ENCODE peak calls at places on chromosomes 7 and 10, in five cellular contexts. X, Z, U, Q and H are unnamed samples.

GRCh38 chr10:52442576-52442975 is 128.5 kb downstream of the DKK1 start:
- DNase-seq in X (no peak), Z (peak; percentile 86), U (peak; percentile 17), Q (no peak), H (no peak)

GRCh38 chr7:87318741-87319140 is 26.7 kb upstream of the CROT start:
- DNase-seq in X (peak; percentile 38), Z (no peak), U (no peak), Q (no peak), H (no peak)

GRCh38 chr7:99618726-99619125 is 2.0 kb downstream of the ZSCAN25 start:
- DNase-seq in X (no peak), Z (peak; percentile 93), U (peak; percentile 77), Q (no peak), H (no peak)

GRCh38 chr10:73044378-73045285 is 52.0 kb downstream of the P4HA1 start:
- DNase-seq in X (no peak), Z (peak; percentile 94), U (peak; percentile 91), Q (no peak), H (no peak)

GRCh38 chr7:43768201-43768893 is 9.9 kb downstream of the BLVRA start:
- DNase-seq in X (no peak), Z (no peak), U (no peak), Q (no peak), H (no peak)

GRCh38 chr10:131688304-131688703 is 212.5 kb upstream of the PPP2R2D start:
- DNase-seq in X (no peak), Z (no peak), U (no peak), Q (no peak), H (no peak)

GRCh38 chr7:4682621-4683042 is 537 bp downstream of the FOXK1 start:
- DNase-seq in X (peak; percentile 50), Z (peak; percentile 69), U (peak; percentile 61), Q (peak; percentile 53), H (peak; percentile 59)

GRCh38 chr7:154953006-154953684 is 49.8 kb downstream of the PAXIP1 start:
- DNase-seq in X (peak; percentile 66), Z (peak; percentile 61), U (peak; percentile 67), Q (peak; percentile 39), H (peak; percentile 51)

GRCh38 chr7:146961617-146962016 is 845.0 kb downstream of the CNTNAP2 start:
- DNase-seq in X (no peak), Z (peak; percentile 58), U (peak; percentile 89), Q (no peak), H (peak; percentile 29)

GRCh38 chr7:22694597-22695207 is 32.3 kb upstream of the IL6 start:
- DNase-seq in X (no peak), Z (peak; percentile 24), U (no peak), Q (no peak), H (no peak)

GRCh38 chr10:118541718-118542117 is 53.7 kb downstream of the PRLHR start:
- DNase-seq in X (no peak), Z (no peak), U (no peak), Q (no peak), H (no peak)

GRCh38 chr7:47253650-47254080 is 328.2 kb downstream of the TNS3 start:
- DNase-seq in X (peak; percentile 26), Z (peak; percentile 87), U (peak; percentile 77), Q (peak; percentile 83), H (no peak)

GRCh38 chr7:69739906-69740545 is 141.8 kb downstream of the AUTS2 start:
- DNase-seq in X (peak; percentile 48), Z (peak; percentile 47), U (peak; percentile 39), Q (peak; percentile 28), H (peak; percentile 59)

GRCh38 chr10:130806426-130806825 is 505.1 kb downstream of the TCERG1L start:
- DNase-seq in X (no peak), Z (no peak), U (no peak), Q (no peak), H (no peak)

GRCh38 chr10:12165992-12166775 is 29.5 kb downstream of the NUDT5 start:
- DNase-seq in X (no peak), Z (no peak), U (no peak), Q (no peak), H (no peak)

GRCh38 chr10:102421645-102422585 is 1.3 kb downstream of the FBXL15 start:
- DNase-seq in X (peak; percentile 48), Z (peak; percentile 71), U (peak; percentile 61), Q (no peak), H (no peak)

GRCh38 chr10:110615057-110615630 is 29.0 kb upstream of the RBM20 start:
- DNase-seq in X (no peak), Z (peak; percentile 48), U (peak; percentile 11), Q (no peak), H (no peak)
- H3K4me1 ChIP-seq in X (peaks cover 3% of the 10 kb centered on the region), Z (peaks cover 11% of the 10 kb centered on the region), U (no peaks in the 10 kb centered on the region), Q (no peaks in the 10 kb centered on the region), H (no peaks in the 10 kb centered on the region)

GRCh38 chr10:114402871-114403544 is 1.3 kb downstream of the AFAP1L2 start:
- DNase-seq in X (no peak), Z (no peak), U (no peak), Q (no peak), H (no peak)

GRCh38 chr10:114406455-114406854 is 2.2 kb upstream of the AFAP1L2 start:
- DNase-seq in X (no peak), Z (no peak), U (no peak), Q (no peak), H (no peak)

GRCh38 chr10:114403545-114404161 is 649 bp downstream of the AFAP1L2 start:
- DNase-seq in X (peak; percentile 39), Z (peak; percentile 12), U (no peak), Q (peak; percentile 59), H (peak; percentile 55)

GRCh38 chr10:114404171-114405010 is at the start of gene AFAP1L2:
- DNase-seq in X (peak; percentile 64), Z (peak; percentile 35), U (peak; percentile 28), Q (peak; percentile 45), H (no peak)

GRCh38 chr10:114405011-114405350 is 679 bp upstream of the AFAP1L2 start:
- DNase-seq in X (no peak), Z (no peak), U (no peak), Q (no peak), H (no peak)
- H3K27me3 ChIP-seq in X (peaks cover 47% of the 10 kb centered on the region), Z (peaks cover 63% of the 10 kb centered on the region), U (peaks cover 27% of the 10 kb centered on the region), Q (no peaks in the 10 kb centered on the region), H (peaks cover 14% of the 10 kb centered on the region)

GRCh38 chr7:35691827-35692307 is 3.1 kb downstream of the HERPUD2 start:
- DNase-seq in X (peak; percentile 7), Z (peak; percentile 16), U (no peak), Q (no peak), H (peak; percentile 21)
- H3K4me3 ChIP-seq in X (peak overlapping the region; percentile 13), Z (peak overlapping the region; percentile 96), U (peak overlapping the region; percentile 98), Q (no peak overlapping the region), H (peak overlapping the region; percentile 23)

GRCh38 chr7:137992738-137993394 is 9.0 kb downstream of the CREB3L2 start:
- DNase-seq in X (no peak), Z (peak; percentile 95), U (peak; percentile 87), Q (peak; percentile 93), H (no peak)
- H3K4me1 ChIP-seq in X (peaks cover 22% of the 10 kb centered on the region), Z (peaks cover 81% of the 10 kb centered on the region), U (peaks cover 67% of the 10 kb centered on the region), Q (peaks cover 15% of the 10 kb centered on the region), H (peaks cover 18% of the 10 kb centered on the region)

GRCh38 chr10:101096378-101096777 is 34.6 kb downstream of the KAZALD1 start:
- DNase-seq in X (no peak), Z (no peak), U (no peak), Q (no peak), H (no peak)

GRCh38 chr10:101097881-101098280 is 33.2 kb upstream of the TLX1 start:
- DNase-seq in X (peak; percentile 36), Z (no peak), U (no peak), Q (no peak), H (no peak)

GRCh38 chr10:101101488-101101887 is 29.6 kb upstream of the TLX1 start:
- DNase-seq in X (no peak), Z (no peak), U (no peak), Q (no peak), H (no peak)

GRCh38 chr10:101103430-101103829 is 27.7 kb upstream of the TLX1 start:
- DNase-seq in X (no peak), Z (no peak), U (no peak), Q (no peak), H (no peak)

GRCh38 chr10:101099901-101100300 is 31.2 kb upstream of the TLX1 start:
- DNase-seq in X (no peak), Z (no peak), U (no peak), Q (no peak), H (no peak)
- H3K27me3 ChIP-seq in X (peaks cover 63% of the 10 kb centered on the region), Z (peaks cover 47% of the 10 kb centered on the region), U (peaks cover 79% of the 10 kb centered on the region), Q (peaks cover 5% of the 10 kb centered on the region), H (peaks cover 10% of the 10 kb centered on the region)

GRCh38 chr7:27200761-27201230 is 905 bp upstream of the HOXA13 start:
- DNase-seq in X (no peak), Z (no peak), U (no peak), Q (no peak), H (no peak)
- H3K4me3 ChIP-seq in X (no peak overlapping the region), Z (peak overlapping the region; percentile 77), U (peak overlapping the region; percentile 69), Q (peak overlapping the region; percentile 24), H (peak overlapping the region; percentile 45)

GRCh38 chr7:131720703-131721102 is 164.3 kb upstream of the PODXL start:
- DNase-seq in X (no peak), Z (no peak), U (no peak), Q (no peak), H (no peak)

GRCh38 chr7:131721660-131722059 is 165.2 kb upstream of the PODXL start:
- DNase-seq in X (no peak), Z (peak; percentile 8), U (no peak), Q (no peak), H (no peak)

GRCh38 chr7:131722371-131722770 is 165.9 kb upstream of the PODXL start:
- DNase-seq in X (no peak), Z (peak; percentile 52), U (no peak), Q (no peak), H (no peak)

GRCh38 chr7:131717181-131717580 is 160.8 kb upstream of the PODXL start:
- DNase-seq in X (no peak), Z (no peak), U (no peak), Q (no peak), H (no peak)
- H3K4me1 ChIP-seq in X (no peaks in the 10 kb centered on the region), Z (no peaks in the 10 kb centered on the region), U (no peaks in the 10 kb centered on the region), Q (no peaks in the 10 kb centered on the region), H (no peaks in the 10 kb centered on the region)

DNA sequence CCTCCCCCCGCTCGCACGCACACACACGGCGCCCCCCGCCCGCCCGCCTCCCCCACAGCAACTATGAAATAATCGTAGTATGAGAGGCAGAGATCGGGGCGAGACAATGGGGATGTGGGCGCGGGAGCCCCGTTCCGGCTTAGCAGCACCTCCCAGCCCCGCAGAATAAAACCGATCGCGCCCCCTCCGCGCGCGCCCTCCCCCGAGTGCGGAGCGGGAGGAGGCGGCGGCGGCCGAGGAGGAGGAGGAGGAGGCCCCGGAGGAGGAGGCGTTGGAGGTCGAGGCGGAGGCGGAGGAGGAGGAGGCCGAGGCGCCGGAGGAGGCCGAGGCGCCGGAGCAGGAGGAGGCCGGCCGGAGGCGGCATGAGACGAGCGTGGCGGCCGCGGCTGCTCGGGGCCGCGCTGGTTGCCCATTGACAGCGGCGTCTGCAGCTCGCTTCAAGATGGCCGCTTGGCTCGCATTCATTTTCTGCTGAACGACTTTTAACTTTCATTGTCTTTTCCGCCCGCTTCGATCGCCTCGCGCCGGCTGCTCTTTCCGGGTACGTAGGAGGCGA is 335 bp downstream of the BMI1 start:
- DNase-seq in X (peak; percentile 88), Z (peak; percentile 91), U (peak; percentile 85), Q (peak; percentile 53), H (peak; percentile 69)
- H3K27me3 ChIP-seq in X (peaks cover 66% of the 10 kb centered on the region), Z (peaks cover 5% of the 10 kb centered on the region), U (no peaks in the 10 kb centered on the region), Q (no peaks in the 10 kb centered on the region), H (no peaks in the 10 kb centered on the region)